ENCODE peak calls at places on chromosomes 1 and 21, in seven cellular contexts. V is A549, I is transverse colon, J is stomach, U is H1, S is ovary, P is esophagus muscularis mucosa. G is an unnamed sample.

GRCh38 chr21:45386336-45386727 is 18.6 kb upstream of the COL18A1 start:
- DNase-seq in V (no peak), I (no peak), J (no peak), U (no peak), S (no peak), P (no peak), G (peak; percentile 68)

GRCh38 chr21:40923361-40923760 is 76.4 kb upstream of the DSCAM start:
- DNase-seq in V (no peak), I (no peak), J (no peak), U (no peak), S (no peak), P (no peak), G (no peak)

GRCh38 chr1:213250041-213250440 is 199.0 kb downstream of the RPS6KC1 start:
- DNase-seq in V (no peak), I (no peak), J (no peak), U (no peak), S (no peak), P (no peak), G (no peak)

GRCh38 chr1:43293896-43294760 is 6.7 kb upstream of the TIE1 start:
- DNase-seq in V (no peak), I (peak; percentile 83), J (no peak), U (no peak), S (no peak), P (no peak), G (no peak)

GRCh38 chr1:228838717-228839500 is 103.6 kb downstream of the RHOU start:
- DNase-seq in V (peak; percentile 73), I (no peak), J (no peak), U (peak; percentile 20), S (no peak), P (no peak), G (no peak)

GRCh38 chr1:208007938-208008342 is 97.0 kb upstream of the CD34 start:
- DNase-seq in V (peak; percentile 12), I (no peak), J (no peak), U (no peak), S (no peak), P (no peak), G (no peak)

GRCh38 chr21:46161800-46162592 is 6.6 kb upstream of the FTCD start:
- DNase-seq in V (no peak), I (no peak), J (no peak), U (peak; percentile 39), S (peak; percentile 16), P (no peak), G (no peak)

GRCh38 chr1:25099343-25099951 is 132.9 kb downstream of the SYF2 start:
- DNase-seq in V (no peak), I (peak; percentile 23), J (no peak), U (no peak), S (no peak), P (no peak), G (peak; percentile 24)

GRCh38 chr1:74689800-74690696 is 16.5 kb upstream of the ERICH3 start:
- DNase-seq in V (peak; percentile 42), I (peak; percentile 15), J (no peak), U (peak; percentile 57), S (peak; percentile 18), P (no peak), G (no peak)

GRCh38 chr1:50438945-50439344 is 15.7 kb upstream of the DMRTA2 start:
- DNase-seq in V (peak; percentile 15), I (no peak), J (no peak), U (no peak), S (no peak), P (no peak), G (no peak)

GRCh38 chr21:45373991-45374816 is 30.8 kb upstream of the COL18A1 start:
- DNase-seq in V (no peak), I (no peak), J (no peak), U (no peak), S (peak; percentile 26), P (no peak), G (no peak)

GRCh38 chr1:93588206-93588605 is 93.4 kb downstream of the BCAR3 start:
- DNase-seq in V (no peak), I (no peak), J (no peak), U (no peak), S (no peak), P (no peak), G (no peak)

GRCh38 chr1:36665478-36666080 is 182.9 kb upstream of the CSF3R start:
- DNase-seq in V (no peak), I (peak; percentile 27), J (peak; percentile 18), U (no peak), S (no peak), P (no peak), G (no peak)

GRCh38 chr1:217919683-217920502 is 288.7 kb downstream of the SPATA17 start:
- DNase-seq in V (no peak), I (no peak), J (no peak), U (no peak), S (no peak), P (no peak), G (no peak)

GRCh38 chr1:199422206-199422605 is 605.3 kb upstream of the NR5A2 start:
- DNase-seq in V (peak; percentile 10), I (no peak), J (peak; percentile 28), U (peak; percentile 45), S (no peak), P (no peak), G (no peak)

GRCh38 chr1:218479436-218480115 is 134.4 kb downstream of the TGFB2 start:
- DNase-seq in V (peak; percentile 67), I (no peak), J (no peak), U (no peak), S (no peak), P (no peak), G (no peak)

DNA sequence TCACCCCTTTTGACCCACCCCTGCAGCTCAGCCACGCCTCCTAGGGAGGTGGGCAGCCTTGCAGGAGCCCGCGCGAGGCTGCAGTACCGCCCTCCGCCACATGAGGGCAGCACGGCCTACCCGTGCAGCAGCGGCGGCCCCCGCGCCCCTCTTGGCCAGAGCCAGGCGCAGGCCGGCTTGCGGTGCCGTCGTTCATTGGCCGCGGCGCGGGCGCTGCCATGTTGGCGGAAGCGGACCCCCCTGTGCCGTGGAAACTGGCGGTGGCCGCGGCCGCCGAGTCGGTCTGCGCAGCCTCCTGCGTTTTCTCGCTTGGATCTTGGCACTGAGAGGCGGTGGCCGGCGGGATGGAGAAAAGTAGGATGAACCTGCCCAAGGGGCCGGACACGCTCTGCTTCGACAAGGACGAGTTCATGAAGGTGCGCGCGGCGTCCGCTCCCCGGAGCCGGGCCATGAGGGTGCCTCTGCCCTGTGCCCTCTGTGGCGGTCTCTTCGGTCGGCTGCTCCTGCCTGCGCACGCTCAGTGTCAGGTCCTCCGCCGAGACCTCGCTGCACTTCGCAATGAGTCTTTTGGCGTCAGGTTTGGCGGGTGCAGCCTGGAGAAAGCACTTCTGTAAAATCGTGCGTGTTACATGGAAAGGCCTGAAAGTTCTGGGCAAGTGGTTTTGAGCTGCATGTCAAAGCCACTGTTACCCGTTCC is at the start of gene COG2:
- DNase-seq in V (peak; percentile 94), I (peak; percentile 95), J (peak; percentile 97), U (peak; percentile 100), S (peak; percentile 95), P (peak; percentile 97), G (peak; percentile 100)
- TF ChIP-seq POLR2A in V (peak; percentile 84), I (peak; percentile 78), J (no peak), U (peak; percentile 91), S (peak; percentile 56), P (peak; percentile 51), G (no peak)

GRCh38 chr1:204564835-204565234 is 48.6 kb downstream of the MDM4 start:
- DNase-seq in V (no peak), I (peak; percentile 57), J (no peak), U (no peak), S (no peak), P (no peak), G (no peak)
- TF ChIP-seq EP300 in V (no peak), I (no peak), J (no peak), U (no peak), S (no peak), P (no peak), G (no peak)

GRCh38 chr1:64912191-64912590 is 54.2 kb downstream of the JAK1 start:
- DNase-seq in V (no peak), I (no peak), J (no peak), U (no peak), S (no peak), P (peak; percentile 29), G (no peak)

GRCh38 chr1:64915381-64916274 is 50.7 kb downstream of the JAK1 start:
- DNase-seq in V (peak; percentile 96), I (peak; percentile 68), J (peak; percentile 63), U (no peak), S (no peak), P (no peak), G (no peak)

GRCh38 chr1:64911326-64911725 is 55.0 kb downstream of the JAK1 start:
- DNase-seq in V (peak; percentile 21), I (no peak), J (no peak), U (no peak), S (no peak), P (peak; percentile 39), G (no peak)

GRCh38 chr1:64917328-64917861 is 49.0 kb downstream of the JAK1 start:
- DNase-seq in V (peak; percentile 92), I (peak; percentile 42), J (peak; percentile 48), U (no peak), S (no peak), P (peak; percentile 94), G (peak; percentile 81)

DNA sequence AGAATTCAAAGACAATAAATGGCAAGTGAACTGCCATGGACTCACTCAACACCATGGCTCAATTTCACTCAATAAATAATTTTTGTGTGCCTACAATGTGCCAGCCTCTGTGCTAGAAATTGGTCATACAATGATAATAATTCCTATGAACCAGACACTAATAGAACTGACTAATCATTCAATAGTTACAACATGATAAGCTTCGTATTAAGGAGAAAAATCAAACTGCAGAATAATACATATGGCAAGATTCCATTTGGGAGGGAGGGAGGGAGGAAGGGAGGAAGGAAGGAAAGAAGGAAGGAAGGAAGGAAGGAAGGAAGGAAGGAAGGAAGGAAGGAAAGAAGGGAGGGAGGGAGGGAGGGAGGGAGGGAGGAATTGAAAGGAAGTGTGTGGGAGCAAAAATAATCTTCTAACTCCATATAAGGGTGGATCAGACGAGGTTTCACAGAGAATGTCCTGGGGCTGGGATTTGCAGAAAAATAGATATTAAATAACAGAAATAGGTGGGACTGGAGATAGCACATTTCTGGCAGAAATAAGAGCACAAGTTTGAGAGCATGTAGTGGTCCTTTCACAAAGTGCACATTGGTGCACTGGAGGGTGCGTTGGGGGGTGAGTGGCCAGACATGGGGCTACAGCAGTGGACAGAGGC is 52.9 kb downstream of the JAK1 start:
- DNase-seq in V (no peak), I (no peak), J (no peak), U (no peak), S (no peak), P (peak; percentile 39), G (no peak)
- H3K27ac ChIP-seq in V (peak overlapping the region; percentile 83), I (no peak overlapping the region), J (no peak overlapping the region), U (no peak overlapping the region), S (no peak overlapping the region), P (no peak overlapping the region), G (no peak overlapping the region)

GRCh38 chr21:36454079-36454478 is 25.8 kb downstream of the CLDN14 start:
- DNase-seq in V (no peak), I (no peak), J (no peak), U (no peak), S (no peak), P (no peak), G (no peak)

GRCh38 chr21:36459098-36459497 is 20.8 kb downstream of the CLDN14 start:
- DNase-seq in V (no peak), I (no peak), J (no peak), U (no peak), S (no peak), P (no peak), G (peak; percentile 21)

GRCh38 chr21:36460866-36461265 is 19.1 kb downstream of the CLDN14 start:
- DNase-seq in V (no peak), I (no peak), J (no peak), U (no peak), S (no peak), P (no peak), G (no peak)

GRCh38 chr21:36454706-36455105 is 25.2 kb downstream of the CLDN14 start:
- DNase-seq in V (no peak), I (no peak), J (no peak), U (no peak), S (no peak), P (no peak), G (no peak)

GRCh38 chr21:36456714-36457399 is 23.1 kb downstream of the CLDN14 start:
- DNase-seq in V (no peak), I (no peak), J (no peak), U (no peak), S (no peak), P (no peak), G (no peak)
- TF ChIP-seq POLR2A in V (no peak), I (no peak), J (no peak), U (no peak), S (no peak), P (no peak), G (no peak)